ENCODE peak calls at places on chromosomes 4 and X, in four cellular contexts. M is cardiac muscle cell, G is tibial nerve, K is tibial artery. T is an unnamed sample.
A peak's percentile ranks its signal among the peaks of the same experiment; 100 is the strongest.

GRCh38 chr4:77701111-77701510 is 95.5 kb downstream of the CXCL13 start:
- DNase-seq in K (no peak), G (no peak), M (no peak), T (no peak)

GRCh38 chr4:2714071-2714770 is 41.9 kb downstream of the TNIP2 start:
- DNase-seq in M (peak; percentile 86), G (no peak), K (peak; percentile 51), T (no peak)

GRCh38 chr4:52103314-52103713 is 52.2 kb downstream of the SPATA18 start:
- DNase-seq in G (no peak), K (no peak), M (peak; percentile 49), T (no peak)

GRCh38 chrX:57286507-57287251 is at the start of gene FAAH2:
- DNase-seq in K (no peak), G (no peak), M (no peak), T (peak; percentile 72)

GRCh38 chrX:16869393-16870094 is 618 bp downstream of the RBBP7 start:
- DNase-seq in K (peak; percentile 61), M (peak; percentile 32), G (no peak), T (peak; percentile 43)

GRCh38 chr4:48939785-48940184 is 33.2 kb upstream of the OCIAD2 start:
- DNase-seq in K (no peak), M (peak; percentile 75), G (no peak), T (no peak)

GRCh38 chr4:112813790-112814189 is 176.8 kb downstream of the LARP7 start:
- DNase-seq in K (no peak), G (no peak), M (peak; percentile 31), T (no peak)

GRCh38 chr4:184287697-184288255 is 70.1 kb upstream of the ENPP6 start:
- DNase-seq in M (peak; percentile 79), K (no peak), G (no peak), T (no peak)

GRCh38 chrX:48864210-48864609 is 28.8 kb upstream of the PCSK1N start:
- DNase-seq in K (no peak), G (no peak), M (peak; percentile 48), T (no peak)

GRCh38 chrX:17495052-17495451 is 120.1 kb downstream of the NHS start:
- DNase-seq in G (no peak), K (no peak), M (no peak), T (no peak)

GRCh38 chrX:120125444-120125843 is 9.7 kb upstream of the RHOXF1 start:
- DNase-seq in G (no peak), K (no peak), M (peak; percentile 9), T (no peak)

GRCh38 chrX:69082753-69083150 is 82.5 kb downstream of the PJA1 start:
- DNase-seq in M (no peak), G (no peak), K (no peak), T (no peak)

GRCh38 chr4:185190001-185190856 is 13.6 kb downstream of the CFAP97 start:
- DNase-seq in M (no peak), K (no peak), G (no peak), T (no peak)

GRCh38 chr4:27429260-27429970 is 568.8 kb downstream of the STIM2 start:
- DNase-seq in M (peak; percentile 22), K (no peak), G (no peak), T (no peak)

GRCh38 chr4:145957307-145957706 is 18.7 kb upstream of the ZNF827 start:
- DNase-seq in M (peak; percentile 56), G (no peak), K (no peak), T (no peak)

GRCh38 chr4:113471141-113471860 is 290.2 kb downstream of the CAMK2D start:
- DNase-seq in G (no peak), M (peak; percentile 50), K (no peak), T (no peak)

GRCh38 chrX:5957506-5957905 is 271.2 kb downstream of the NLGN4X start:
- DNase-seq in M (peak; percentile 52), K (no peak), G (no peak), T (no peak)

GRCh38 chr4:185011408-185011807 is 6.9 kb upstream of the HELT start:
- DNase-seq in K (no peak), G (no peak), M (no peak), T (no peak)

GRCh38 chr4:629916-630641 is 4.7 kb downstream of the PDE6B start:
- DNase-seq in M (no peak), G (no peak), K (peak; percentile 27), T (no peak)

DNA sequence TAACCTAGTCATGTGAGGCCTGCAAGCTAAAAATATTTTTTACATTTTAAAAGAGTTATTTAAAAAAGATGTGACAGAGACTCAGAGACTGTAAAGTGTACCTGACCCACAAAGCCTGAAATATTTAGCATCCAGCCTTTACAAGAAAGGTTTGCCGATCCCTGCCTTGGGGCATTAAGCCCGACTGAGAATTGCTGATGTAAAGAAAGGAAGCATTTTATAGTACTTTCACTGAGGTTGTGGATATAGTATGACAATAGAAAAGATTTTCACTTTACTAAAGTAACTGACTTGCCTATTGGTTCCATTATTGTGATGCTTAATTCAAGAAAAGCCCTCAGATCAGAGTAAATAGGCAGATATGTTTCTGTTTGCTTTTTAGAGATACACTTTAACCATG is 17.0 kb downstream of the STK26 start:
- DNase-seq in M (no peak), G (no peak), K (no peak), T (no peak)
- H3K4me1 ChIP-seq in M (peaks cover 29% of the 10 kb centered on the region), G (no peaks in the 10 kb centered on the region), K (no peaks in the 10 kb centered on the region), T (peaks cover 16% of the 10 kb centered on the region)

GRCh38 chr4:168877779-168878491 is 132.1 kb downstream of the CBR4 start:
- DNase-seq in K (peak; percentile 80), G (peak; percentile 25), M (peak; percentile 63), T (peak; percentile 7)
- H3K4me3 ChIP-seq in K (peak overlapping the region; percentile 51), G (peak overlapping the region; percentile 17), M (no peak overlapping the region), T (no peak overlapping the region)

DNA sequence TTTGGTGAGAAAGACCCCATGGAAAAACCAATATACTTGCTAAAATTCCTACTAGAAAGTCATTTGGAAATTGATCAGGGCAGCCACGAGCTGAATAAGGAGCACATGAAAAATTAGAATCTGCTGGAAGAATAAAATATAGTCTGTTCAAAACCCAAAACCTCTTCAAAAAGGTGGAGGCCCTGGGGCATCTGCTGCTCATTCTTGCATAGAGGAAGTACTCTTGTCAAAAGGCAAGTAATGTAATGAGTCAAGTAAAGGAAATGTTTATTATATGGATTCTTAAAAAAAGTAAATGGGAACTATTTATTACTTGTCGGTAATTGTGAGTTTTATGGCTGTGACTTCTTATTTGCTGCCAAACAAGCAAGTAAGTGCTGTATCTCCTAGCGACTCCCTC is 109.5 kb downstream of the GK start:
- DNase-seq in G (no peak), M (no peak), K (no peak), T (no peak)
- H3K4me1 ChIP-seq in G (no peaks in the 10 kb centered on the region), M (no peaks in the 10 kb centered on the region), K (no peaks in the 10 kb centered on the region), T (no peaks in the 10 kb centered on the region)

DNA sequence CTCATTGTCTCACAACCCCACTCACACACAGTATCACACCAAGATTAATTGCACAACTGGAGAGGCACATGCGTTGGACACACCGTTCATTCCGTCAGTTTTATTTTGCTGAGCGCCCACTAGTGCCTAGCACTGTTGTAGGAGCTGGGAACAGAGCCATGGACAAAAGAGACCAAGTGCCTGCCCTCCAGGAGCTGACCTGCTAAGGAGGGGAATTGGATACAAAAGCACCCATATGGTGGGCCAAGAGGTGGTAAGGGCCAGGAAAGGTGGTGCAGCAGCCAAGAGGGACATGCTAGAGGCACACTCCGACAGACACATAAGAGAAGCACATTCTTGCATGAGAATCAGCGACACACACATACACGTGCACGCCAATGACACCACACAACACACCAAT is 705 bp upstream of the CRMP1 start:
- DNase-seq in M (no peak), K (no peak), G (no peak), T (no peak)
- H3K4me3 ChIP-seq in M (no peak overlapping the region), K (no peak overlapping the region), G (no peak overlapping the region), T (no peak overlapping the region)

DNA sequence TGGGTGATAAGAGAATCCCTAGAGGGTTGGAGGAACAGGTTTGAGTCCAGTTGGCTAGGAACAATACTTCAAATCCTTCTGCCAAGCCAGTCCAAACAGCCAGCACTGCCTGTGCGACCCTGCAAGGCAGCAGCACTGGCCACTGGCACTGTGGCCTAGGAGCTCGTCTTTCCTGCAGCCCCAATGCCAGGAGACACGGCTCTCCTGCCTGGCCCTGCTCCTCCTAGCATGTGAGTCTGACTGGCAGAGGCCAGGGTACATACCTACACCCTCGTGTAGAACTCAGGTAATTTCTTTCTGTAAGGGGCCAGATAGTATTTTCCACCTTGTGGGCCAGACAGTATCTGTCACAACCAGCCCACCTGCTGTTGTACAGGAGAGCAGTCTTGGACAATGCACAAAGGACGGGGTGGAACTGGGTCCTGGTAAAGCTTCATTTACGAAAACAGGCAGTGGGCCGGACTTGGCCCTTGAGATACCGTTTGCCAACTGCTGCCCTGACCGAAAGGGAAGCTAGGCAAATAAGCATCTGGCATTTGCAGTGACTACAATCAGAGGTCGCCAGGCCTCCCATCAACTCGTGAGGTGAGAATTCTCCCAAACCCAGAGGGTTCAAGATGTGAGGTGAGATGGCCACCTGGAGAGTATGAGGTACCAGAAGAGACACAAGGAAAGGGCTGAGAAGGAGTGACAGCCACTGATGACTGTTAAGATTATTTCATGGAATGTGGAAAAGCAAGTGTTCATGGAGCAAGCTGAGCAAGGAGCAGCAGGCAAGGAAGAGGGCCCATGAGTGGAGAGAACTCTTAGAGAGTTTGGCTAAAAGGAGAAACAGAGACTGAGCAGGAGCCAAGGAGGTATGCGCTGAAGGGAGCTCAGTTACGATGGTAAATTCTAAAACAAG is 29.8 kb upstream of the IRAK1 start:
- DNase-seq in M (no peak), K (no peak), G (no peak), T (no peak)
- H3K4me1 ChIP-seq in M (peaks cover 9% of the 10 kb centered on the region), K (no peaks in the 10 kb centered on the region), G (no peaks in the 10 kb centered on the region), T (peaks cover 15% of the 10 kb centered on the region)

GRCh38 chr4:137631605-137632004 is 99.3 kb upstream of the PCDH18 start:
- DNase-seq in K (no peak), G (no peak), M (no peak), T (no peak)
- H3K4me3 ChIP-seq in K (no peak overlapping the region), G (no peak overlapping the region), M (no peak overlapping the region), T (no peak overlapping the region)

DNA sequence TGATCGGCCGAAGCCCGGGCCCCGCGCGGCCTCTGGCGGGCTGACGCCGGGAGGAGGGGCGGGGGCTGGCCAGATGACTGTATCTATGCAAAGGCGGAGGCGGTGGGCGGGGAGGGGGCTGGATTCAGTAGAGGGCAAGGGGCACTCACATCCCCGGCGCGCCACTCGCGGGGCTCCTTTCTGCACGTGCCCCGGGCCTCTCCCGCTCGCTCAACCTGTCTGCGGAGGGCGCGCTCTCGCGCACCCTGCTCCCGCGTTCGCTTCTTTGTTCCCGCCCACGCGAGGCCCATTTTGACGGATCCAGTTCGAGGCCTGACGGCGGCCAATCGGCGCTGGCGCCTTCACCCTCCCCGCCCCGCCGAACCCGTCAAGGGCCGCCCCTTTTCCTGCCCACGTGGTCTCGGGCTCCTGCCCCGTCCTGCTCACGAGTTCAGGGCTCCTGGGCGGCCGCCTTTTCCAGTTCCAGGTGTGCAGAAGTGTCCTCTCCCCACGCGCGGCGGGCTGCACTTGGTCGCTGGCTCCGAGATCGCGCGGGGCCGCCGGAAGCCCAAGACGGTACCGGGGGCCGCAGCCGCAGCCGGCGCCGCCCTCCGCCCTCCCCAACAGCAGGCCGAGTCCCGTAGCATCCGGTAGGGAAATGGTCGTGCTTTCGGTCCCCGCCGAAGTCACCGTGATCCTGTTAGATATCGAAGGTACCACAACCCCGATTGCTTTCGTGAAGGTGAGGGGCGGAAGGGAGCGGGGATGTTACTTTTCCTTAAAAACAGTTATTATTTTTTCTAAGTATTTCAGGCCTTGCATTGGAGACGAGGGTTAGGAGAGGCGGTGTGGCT is at the start of the genes ENOPH1 and HNRNPDL:
- DNase-seq in G (peak; percentile 96), K (peak; percentile 97), M (peak; percentile 97), T (peak; percentile 93)
- H3K4me1 ChIP-seq in G (no peaks in the 10 kb centered on the region), K (no peaks in the 10 kb centered on the region), M (peaks cover 13% of the 10 kb centered on the region), T (peaks cover 42% of the 10 kb centered on the region)

GRCh38 chr4:186204611-186205144 is 13.3 kb downstream of the CYP4V2 start:
- DNase-seq in K (no peak), M (no peak), G (no peak), T (no peak)
- H3K4me3 ChIP-seq in K (no peak overlapping the region), M (no peak overlapping the region), G (peak overlapping the region; percentile 9), T (peak overlapping the region; percentile 25)